ENCODE peak calls at places on chromosomes 16 and 17, in seven cellular contexts. One of them, this sample, is unnamed.

GRCh38 chr16:12625716-12626115 is 178.0 kb downstream of the CPPED1 start:
- DNase-seq in left lung: no peak
- DNase-seq in psoas muscle: no peak
- DNase-seq in lower lobe of right lung: no peak
- DNase-seq in dorsolateral prefrontal cortex: no peak
- DNase-seq in IMR-90: no peak
- DNase-seq in HFF-Myc: no peak
- DNase-seq in this sample: no peak

GRCh38 chr17:17147821-17148220 is 58.3 kb downstream of the PLD6 start:
- DNase-seq in left lung: no peak
- DNase-seq in psoas muscle: no peak
- DNase-seq in lower lobe of right lung: no peak
- DNase-seq in dorsolateral prefrontal cortex: no peak
- DNase-seq in IMR-90: peak; percentile 44
- DNase-seq in HFF-Myc: peak; percentile 31
- DNase-seq in this sample: no peak

GRCh38 chr16:6510261-6510660 is 822.4 kb upstream of the RBFOX1 start:
- DNase-seq in left lung: no peak
- DNase-seq in psoas muscle: no peak
- DNase-seq in lower lobe of right lung: no peak
- DNase-seq in dorsolateral prefrontal cortex: peak; percentile 14
- DNase-seq in IMR-90: no peak
- DNase-seq in HFF-Myc: no peak
- DNase-seq in this sample: no peak

GRCh38 chr17:1958134-1958881 is 66.8 kb downstream of the RTN4RL1 start:
- DNase-seq in left lung: no peak
- DNase-seq in psoas muscle: no peak
- DNase-seq in lower lobe of right lung: no peak
- DNase-seq in dorsolateral prefrontal cortex: no peak
- DNase-seq in IMR-90: no peak
- DNase-seq in HFF-Myc: no peak
- DNase-seq in this sample: no peak

GRCh38 chr16:14358697-14359305 is 271.3 kb downstream of the PARN start:
- DNase-seq in left lung: no peak
- DNase-seq in psoas muscle: no peak
- DNase-seq in lower lobe of right lung: peak; percentile 30
- DNase-seq in dorsolateral prefrontal cortex: no peak
- DNase-seq in IMR-90: no peak
- DNase-seq in HFF-Myc: no peak
- DNase-seq in this sample: no peak

GRCh38 chr16:50265260-50265659 is 1.1 kb upstream of the ADCY7 start:
- DNase-seq in left lung: peak; percentile 41
- DNase-seq in psoas muscle: peak; percentile 48
- DNase-seq in lower lobe of right lung: no peak
- DNase-seq in dorsolateral prefrontal cortex: no peak
- DNase-seq in IMR-90: peak; percentile 12
- DNase-seq in HFF-Myc: no peak
- DNase-seq in this sample: no peak

GRCh38 chr17:67054608-67055007 is 10.3 kb downstream of the CACNG1 start:
- DNase-seq in left lung: no peak
- DNase-seq in psoas muscle: no peak
- DNase-seq in lower lobe of right lung: no peak
- DNase-seq in dorsolateral prefrontal cortex: no peak
- DNase-seq in IMR-90: no peak
- DNase-seq in HFF-Myc: no peak
- DNase-seq in this sample: no peak

GRCh38 chr16:23453338-23454052 is 506 bp upstream of the COG7 start:
- DNase-seq in left lung: no peak
- DNase-seq in psoas muscle: no peak
- DNase-seq in lower lobe of right lung: no peak
- DNase-seq in dorsolateral prefrontal cortex: no peak
- DNase-seq in IMR-90: no peak
- DNase-seq in HFF-Myc: no peak
- DNase-seq in this sample: no peak

GRCh38 chr17:75418523-75419050 is 13.1 kb upstream of the GRB2 start:
- DNase-seq in left lung: no peak
- DNase-seq in psoas muscle: no peak
- DNase-seq in lower lobe of right lung: no peak
- DNase-seq in dorsolateral prefrontal cortex: no peak
- DNase-seq in IMR-90: no peak
- DNase-seq in HFF-Myc: no peak
- DNase-seq in this sample: no peak

GRCh38 chr17:28871056-28871579 is 16.3 kb downstream of the ERAL1 start:
- DNase-seq in left lung: no peak
- DNase-seq in psoas muscle: no peak
- DNase-seq in lower lobe of right lung: no peak
- DNase-seq in dorsolateral prefrontal cortex: no peak
- DNase-seq in IMR-90: no peak
- DNase-seq in HFF-Myc: no peak
- DNase-seq in this sample: no peak

GRCh38 chr16:69890114-69890890 is 60.8 kb upstream of the CLEC18A start:
- DNase-seq in left lung: peak; percentile 34
- DNase-seq in psoas muscle: peak; percentile 76
- DNase-seq in lower lobe of right lung: no peak
- DNase-seq in dorsolateral prefrontal cortex: peak; percentile 50
- DNase-seq in IMR-90: peak; percentile 42
- DNase-seq in HFF-Myc: peak; percentile 59
- DNase-seq in this sample: no peak

GRCh38 chr17:48213797-48214196 is 106.2 kb downstream of the SNX11 start:
- DNase-seq in left lung: no peak
- DNase-seq in psoas muscle: no peak
- DNase-seq in lower lobe of right lung: no peak
- DNase-seq in dorsolateral prefrontal cortex: no peak
- DNase-seq in IMR-90: no peak
- DNase-seq in HFF-Myc: no peak
- DNase-seq in this sample: no peak

DNA sequence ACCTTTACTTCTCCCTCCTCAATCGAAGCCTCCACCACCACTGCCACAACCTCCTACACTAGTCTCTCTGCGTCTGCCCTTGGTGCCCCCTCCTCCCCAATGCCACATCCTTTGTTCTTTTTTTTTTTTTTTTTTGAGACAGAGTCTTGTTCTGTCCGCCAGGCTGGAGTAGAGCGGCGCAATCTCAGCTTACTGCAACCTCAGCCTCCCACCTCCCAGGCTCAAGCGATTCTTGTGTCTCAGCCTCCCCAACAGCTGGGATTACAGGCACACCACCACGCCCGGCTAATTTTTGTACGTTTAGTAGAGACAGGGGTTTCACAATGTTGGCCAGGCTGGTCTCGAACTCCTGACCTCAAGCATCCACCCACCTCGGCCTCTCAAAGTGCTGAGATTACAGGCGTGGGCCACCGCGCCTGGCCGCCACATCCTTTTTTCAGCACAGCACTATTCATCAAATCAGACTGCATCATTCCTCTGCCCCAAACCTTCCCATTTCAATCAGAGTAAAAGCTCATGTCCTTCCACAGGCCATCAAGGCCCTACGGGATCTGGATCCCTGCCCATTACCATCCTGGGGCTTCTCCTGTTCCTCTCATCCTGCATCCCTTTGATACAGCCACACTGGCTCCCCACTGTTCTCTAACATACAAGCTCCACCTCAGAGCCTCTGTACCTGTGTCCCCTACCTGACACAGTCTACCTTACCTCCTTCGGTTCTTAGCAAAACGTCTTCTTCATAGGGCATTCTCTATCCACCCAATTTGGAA is 2.0 kb downstream of the KLHL11 start:
- DNase-seq in left lung: no peak
- DNase-seq in psoas muscle: no peak
- DNase-seq in lower lobe of right lung: no peak
- DNase-seq in dorsolateral prefrontal cortex: peak; percentile 20
- DNase-seq in IMR-90: no peak
- DNase-seq in HFF-Myc: no peak
- DNase-seq in this sample: no peak
- H3K4me3 ChIP-seq in left lung: peak overlapping the region; percentile 86
- H3K4me3 ChIP-seq in psoas muscle: peak overlapping the region; percentile 86
- H3K4me3 ChIP-seq in lower lobe of right lung: peak overlapping the region; percentile 100
- H3K4me3 ChIP-seq in dorsolateral prefrontal cortex: peak overlapping the region; percentile 99
- H3K4me3 ChIP-seq in IMR-90: peak overlapping the region; percentile 20
- H3K4me3 ChIP-seq in HFF-Myc: peak overlapping the region; percentile 92
- H3K4me3 ChIP-seq in this sample: peak overlapping the region; percentile 93

GRCh38 chr16:31298958-31299357 is 39.2 kb downstream of the ITGAM start:
- DNase-seq in left lung: no peak
- DNase-seq in psoas muscle: no peak
- DNase-seq in lower lobe of right lung: no peak
- DNase-seq in dorsolateral prefrontal cortex: no peak
- DNase-seq in IMR-90: no peak
- DNase-seq in HFF-Myc: no peak
- DNase-seq in this sample: no peak
- TF ChIP-seq CTCF in left lung: no peak
- TF ChIP-seq CTCF in psoas muscle: peak; percentile 32
- TF ChIP-seq CTCF in lower lobe of right lung: no peak
- TF ChIP-seq CTCF in dorsolateral prefrontal cortex: no peak
- TF ChIP-seq CTCF in IMR-90: peak; percentile 22
- TF ChIP-seq CTCF in HFF-Myc: peak; percentile 11
- TF ChIP-seq CTCF in this sample: no peak

GRCh38 chr16:81478876-81479496 is 34.4 kb downstream of the CMIP start:
- DNase-seq in left lung: peak; percentile 85
- DNase-seq in psoas muscle: peak; percentile 60
- DNase-seq in lower lobe of right lung: peak; percentile 76
- DNase-seq in dorsolateral prefrontal cortex: no peak
- DNase-seq in IMR-90: no peak
- DNase-seq in HFF-Myc: no peak
- DNase-seq in this sample: no peak
- H3K4me3 ChIP-seq in left lung: peak overlapping the region; percentile 18
- H3K4me3 ChIP-seq in psoas muscle: no peak overlapping the region
- H3K4me3 ChIP-seq in lower lobe of right lung: peak overlapping the region; percentile 23
- H3K4me3 ChIP-seq in dorsolateral prefrontal cortex: no peak overlapping the region
- H3K4me3 ChIP-seq in IMR-90: no peak overlapping the region
- H3K4me3 ChIP-seq in HFF-Myc: no peak overlapping the region
- H3K4me3 ChIP-seq in this sample: no peak overlapping the region

DNA sequence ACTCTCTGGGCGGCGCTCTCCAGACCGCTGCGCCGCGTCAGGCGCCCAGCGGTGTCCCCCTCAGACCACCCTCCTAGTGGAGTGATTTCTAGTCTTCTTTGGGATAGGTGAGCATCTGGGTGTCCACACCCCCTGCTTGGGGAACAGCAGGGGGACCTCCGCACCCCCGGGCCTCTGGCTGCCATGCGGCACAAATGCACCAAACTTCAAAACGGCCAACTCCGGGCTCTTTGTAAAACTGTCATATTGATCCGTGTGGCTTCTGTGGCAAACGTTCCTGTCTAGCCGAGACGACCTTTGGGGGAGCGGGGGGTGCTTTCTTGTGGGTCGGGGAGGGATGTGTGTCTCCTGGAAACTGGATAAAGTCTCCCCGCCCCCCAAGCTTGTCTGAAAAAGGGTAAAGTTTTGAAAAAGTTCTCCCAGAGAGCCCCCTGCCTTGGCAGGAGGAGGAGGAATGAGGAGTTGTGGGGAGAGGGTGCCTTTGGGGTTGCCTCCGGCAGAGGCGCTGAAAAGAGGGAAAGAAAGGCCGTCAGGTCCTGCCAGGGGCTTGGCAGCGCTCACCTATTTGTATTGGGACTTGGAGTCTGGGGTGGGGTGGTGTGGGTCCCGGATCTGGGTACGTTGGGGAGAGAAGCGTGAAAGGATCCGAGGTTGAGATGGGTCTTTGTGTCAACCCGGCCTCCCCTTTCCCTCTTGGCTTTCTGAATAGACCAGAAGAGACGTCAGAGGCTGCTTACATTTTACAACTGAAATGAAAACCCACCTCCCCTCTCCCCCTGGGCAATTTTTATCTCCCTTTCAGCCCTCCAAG is 2.2 kb upstream of the CHD3 start:
- DNase-seq in left lung: peak; percentile 48
- DNase-seq in psoas muscle: no peak
- DNase-seq in lower lobe of right lung: no peak
- DNase-seq in dorsolateral prefrontal cortex: peak; percentile 24
- DNase-seq in IMR-90: peak; percentile 7
- DNase-seq in HFF-Myc: no peak
- DNase-seq in this sample: no peak
- TF ChIP-seq CTCF in left lung: no peak
- TF ChIP-seq CTCF in psoas muscle: no peak
- TF ChIP-seq CTCF in lower lobe of right lung: no peak
- TF ChIP-seq CTCF in dorsolateral prefrontal cortex: no peak
- TF ChIP-seq CTCF in IMR-90: peak; percentile 7
- TF ChIP-seq CTCF in HFF-Myc: no peak
- TF ChIP-seq CTCF in this sample: no peak

DNA sequence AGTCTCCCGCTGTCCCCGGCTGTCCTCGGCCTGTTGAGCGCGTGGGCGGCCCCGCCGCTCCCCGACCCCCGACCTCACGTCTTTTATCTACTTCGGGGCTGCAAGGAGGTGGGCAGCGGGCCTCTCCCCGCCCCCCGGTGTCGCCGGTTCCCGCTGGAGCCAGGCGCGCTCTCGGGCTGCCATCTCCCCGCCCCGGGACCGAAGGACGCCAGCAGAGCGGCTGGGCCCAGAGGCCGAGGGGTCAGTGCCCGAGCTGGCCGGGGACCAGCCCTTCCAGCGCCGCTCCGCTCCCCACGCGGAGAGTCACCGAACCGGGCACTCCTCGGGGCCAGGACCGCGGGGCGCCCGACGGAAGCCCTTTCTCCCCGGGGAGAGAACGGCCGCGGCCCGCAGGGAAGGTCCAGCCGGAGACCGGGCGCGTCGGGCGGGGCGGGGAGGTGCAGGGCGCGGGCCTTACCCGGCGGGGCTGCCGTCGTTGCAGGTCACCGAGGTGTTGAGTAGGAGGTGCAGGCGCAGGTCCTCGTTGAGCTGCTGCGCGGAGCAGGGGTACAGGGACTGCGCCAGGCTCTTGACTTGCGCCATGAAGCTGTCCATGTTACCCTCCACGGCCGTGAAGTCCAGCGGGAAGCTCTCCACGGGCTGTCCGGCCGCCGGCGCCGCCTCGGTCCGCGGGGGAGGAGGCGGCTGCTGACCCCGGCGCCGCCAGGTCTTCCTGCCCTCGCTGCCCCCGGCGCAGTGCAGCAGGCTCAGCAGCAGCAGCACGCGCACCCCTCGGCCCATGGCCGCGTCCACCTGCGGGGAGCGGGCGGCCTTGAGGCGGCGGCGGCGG is 643 bp downstream of the NOTUM start:
- DNase-seq in left lung: no peak
- DNase-seq in psoas muscle: no peak
- DNase-seq in lower lobe of right lung: no peak
- DNase-seq in dorsolateral prefrontal cortex: no peak
- DNase-seq in IMR-90: no peak
- DNase-seq in HFF-Myc: no peak
- DNase-seq in this sample: no peak
- H3K4me3 ChIP-seq in left lung: peak overlapping the region; percentile 47
- H3K4me3 ChIP-seq in psoas muscle: peak overlapping the region; percentile 66
- H3K4me3 ChIP-seq in lower lobe of right lung: peak overlapping the region; percentile 58
- H3K4me3 ChIP-seq in dorsolateral prefrontal cortex: peak overlapping the region; percentile 55
- H3K4me3 ChIP-seq in IMR-90: peak overlapping the region; percentile 21
- H3K4me3 ChIP-seq in HFF-Myc: no peak overlapping the region
- H3K4me3 ChIP-seq in this sample: peak overlapping the region; percentile 24